ENCODE peak calls at places on chromosomes 7 and 10, in five cellular contexts. K is tibial nerve, J is IMR-90, X is HCT116, S is heart left ventricle. I is an unnamed sample.

GRCh38 chr10:54749623-54750022 is 51.4 kb downstream of the PCDH15 start:
- DNase-seq in J (no peak), S (no peak), K (no peak), X (no peak), I (no peak)

GRCh38 chr10:7432884-7433726 is 22.3 kb upstream of the SFMBT2 start:
- DNase-seq in X (no peak), S (no peak), K (no peak), J (no peak), I (no peak)

GRCh38 chr10:125495386-125495785 is 187.6 kb downstream of the TEX36 start:
- DNase-seq in S (no peak), K (no peak), J (no peak), X (no peak), I (no peak)

GRCh38 chr10:91681361-91682276 is 48.7 kb upstream of the PPP1R3C start:
- DNase-seq in S (no peak), K (no peak), J (no peak), X (no peak), I (no peak)

GRCh38 chr7:148390381-148390780 is 200.2 kb upstream of the C7orf33 start:
- DNase-seq in K (no peak), S (no peak), X (no peak), J (no peak), I (no peak)

GRCh38 chr10:1577945-1578344 is 159.4 kb downstream of the ADARB2 start:
- DNase-seq in J (no peak), S (no peak), K (no peak), X (no peak), I (no peak)

GRCh38 chr7:158252837-158253669 is 334.6 kb downstream of the PTPRN2 start:
- DNase-seq in J (no peak), X (no peak), K (no peak), S (no peak), I (peak; percentile 36)

GRCh38 chr7:108425876-108426275 is 30.4 kb downstream of the NRCAM start:
- DNase-seq in J (no peak), X (no peak), S (no peak), K (no peak), I (no peak)

GRCh38 chr7:96686305-96686704 is 23.3 kb downstream of the SEM1 start:
- DNase-seq in X (no peak), S (no peak), J (no peak), K (no peak), I (no peak)

GRCh38 chr7:96534221-96534620 is 175.4 kb downstream of the SEM1 start:
- DNase-seq in S (no peak), J (no peak), K (no peak), X (no peak), I (no peak)

GRCh38 chr10:126851414-126851813 is 53.8 kb upstream of the DOCK1 start:
- DNase-seq in X (no peak), K (no peak), J (no peak), S (no peak), I (no peak)

DNA sequence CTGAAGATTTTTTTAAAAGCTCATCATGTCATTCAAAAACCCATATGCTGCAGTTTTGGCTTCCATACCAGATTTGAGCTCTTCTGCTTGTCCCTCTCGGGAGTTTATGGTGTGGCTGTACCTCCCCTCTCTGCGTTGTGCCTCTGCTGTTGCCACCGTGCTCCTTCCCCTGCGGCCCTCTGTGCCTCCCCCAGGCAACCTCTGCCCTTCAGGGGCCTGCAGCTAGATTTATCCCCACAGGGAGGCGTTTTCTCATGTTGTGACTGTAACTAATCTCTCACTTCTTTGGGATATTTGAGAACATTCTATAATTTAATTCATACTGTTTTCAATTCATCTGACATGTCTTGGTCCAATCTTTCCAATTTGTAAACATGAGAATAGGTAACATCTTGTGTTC is 52.7 kb downstream of the TASOR2 start:
- DNase-seq in K (no peak), X (no peak), S (no peak), J (no peak), I (no peak)
- TF ChIP-seq CTCF in K (no peak), X (no peak), S (no peak), J (no peak), I (no peak)

DNA sequence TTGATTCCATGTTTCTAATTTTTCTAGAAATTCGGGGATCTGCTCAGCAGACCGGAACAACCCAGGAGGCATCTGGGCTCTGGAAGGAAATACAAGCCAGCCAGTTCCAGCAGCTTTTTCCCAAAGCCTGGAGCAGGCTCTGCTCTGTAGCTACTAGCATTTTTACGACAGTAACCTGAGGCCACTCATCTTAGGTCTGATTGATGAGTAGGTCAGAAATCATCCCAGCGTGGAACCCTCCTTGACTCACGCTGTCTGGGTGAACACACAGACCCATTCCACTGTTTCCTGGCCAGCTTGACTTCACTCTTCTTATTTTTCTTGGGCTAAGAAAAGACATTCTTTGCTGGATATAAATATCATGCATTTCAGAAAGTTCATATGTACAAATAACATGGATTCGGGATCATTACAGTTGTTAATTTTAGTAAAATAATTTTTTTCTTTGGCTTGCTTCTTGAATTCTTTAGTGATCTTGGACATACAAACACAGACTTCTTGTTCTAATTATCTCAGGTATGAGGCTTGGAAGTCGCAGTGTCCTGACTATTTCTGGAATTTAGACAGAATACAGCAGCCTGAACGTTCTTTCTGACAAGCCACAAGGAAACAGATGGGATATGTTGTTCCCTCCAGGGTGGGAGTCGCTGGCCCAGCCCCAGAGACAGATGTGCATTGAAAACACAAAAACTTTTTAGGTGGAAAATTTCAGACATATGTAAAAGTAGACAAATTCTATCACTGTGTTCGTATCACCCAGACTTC is 54.6 kb upstream of the PITRM1 start:
- DNase-seq in K (no peak), J (peak; percentile 79), X (peak; percentile 60), S (no peak), I (no peak)
- H3K4me3 ChIP-seq in K (no peak overlapping the region), J (no peak overlapping the region), X (no peak overlapping the region), S (no peak overlapping the region), I (no peak overlapping the region)

GRCh38 chr10:3141361-3142005 is 31.1 kb downstream of the PITRM1 start:
- DNase-seq in X (no peak), S (no peak), J (peak; percentile 40), K (no peak), I (no peak)
- TF ChIP-seq POLR2A in X (no peak), S (no peak), J (no peak), K (no peak), I (no peak)

GRCh38 chr10:112059220-112059619 is 124.3 kb downstream of the GPAM start:
- DNase-seq in K (no peak), J (no peak), X (no peak), S (no peak), I (no peak)
- TF ChIP-seq CTCF in K (no peak), J (no peak), X (peak; percentile 34), S (no peak), I (no peak)

GRCh38 chr10:62244088-62244487 is 24.6 kb downstream of the RTKN2 start:
- DNase-seq in K (no peak), J (no peak), X (no peak), S (no peak), I (no peak)
- H3K4me3 ChIP-seq in K (no peak overlapping the region), J (peak overlapping the region; percentile 50), X (no peak overlapping the region), S (peak overlapping the region; percentile 31), I (no peak overlapping the region)

DNA sequence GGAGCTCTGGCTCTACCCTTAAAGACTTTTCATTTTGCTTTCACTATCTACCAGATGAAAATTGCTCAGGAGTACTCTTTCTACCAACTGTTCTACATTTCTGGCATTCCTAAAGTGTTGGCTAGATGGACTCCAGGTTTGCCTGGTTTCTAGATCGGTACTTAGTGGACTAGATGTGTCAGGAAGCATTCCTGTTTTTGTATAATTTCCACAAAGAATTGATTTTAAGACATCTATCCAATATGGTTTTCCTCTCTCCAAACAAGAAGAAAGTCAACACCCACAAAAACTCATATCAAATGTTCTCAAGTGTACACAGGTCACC is 157.7 kb downstream of the CHRM2 start:
- DNase-seq in X (no peak), K (no peak), J (no peak), S (no peak), I (no peak)
- TF ChIP-seq POLR2A in X (no peak), K (no peak), J (no peak), S (no peak), I (no peak)

DNA sequence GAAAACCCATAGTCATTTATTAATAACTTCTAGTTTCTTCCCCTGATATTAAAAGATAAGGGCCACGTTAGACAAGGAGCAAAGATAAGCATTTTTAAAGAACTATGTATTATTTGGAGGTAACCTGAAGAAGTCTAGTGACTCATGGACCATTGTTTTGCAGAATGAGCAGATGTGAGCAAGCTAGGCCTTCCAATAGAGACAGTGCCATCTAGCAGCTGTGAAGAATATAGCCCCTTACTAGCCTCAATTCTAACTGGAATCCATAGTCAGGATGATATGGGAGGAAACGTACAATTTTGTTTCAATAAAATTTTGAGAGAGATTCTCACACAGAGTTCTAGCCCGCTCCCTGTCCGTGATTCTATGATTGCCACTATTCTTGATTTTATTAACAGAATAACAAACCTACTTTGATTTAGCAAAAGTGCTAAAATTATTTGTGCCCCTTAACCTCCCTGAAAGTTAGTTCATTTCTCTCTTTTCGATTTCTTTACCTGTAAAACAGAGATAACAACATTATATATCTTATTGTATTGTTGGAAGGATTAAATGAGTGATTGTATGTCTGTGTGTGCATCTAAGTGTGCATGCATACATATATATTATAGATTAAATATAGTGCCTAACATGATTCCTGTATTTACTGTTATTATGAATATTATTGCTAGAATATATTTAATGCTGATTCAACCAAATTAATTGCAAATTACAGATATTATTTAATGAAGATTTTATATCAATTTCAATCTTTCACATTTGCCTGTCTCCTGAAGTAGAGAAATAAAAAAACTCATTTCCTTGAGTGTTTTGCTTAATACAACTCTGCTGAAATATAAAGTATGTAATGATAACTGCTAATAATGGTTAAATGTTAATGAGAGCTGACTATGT is 22.7 kb downstream of the FAM237B start:
- DNase-seq in J (peak; percentile 75), X (peak; percentile 29), K (no peak), S (no peak), I (no peak)
- TF ChIP-seq CTCF in J (peak; percentile 67), X (peak; percentile 67), K (peak; percentile 39), S (peak; percentile 54), I (peak; percentile 62)

DNA sequence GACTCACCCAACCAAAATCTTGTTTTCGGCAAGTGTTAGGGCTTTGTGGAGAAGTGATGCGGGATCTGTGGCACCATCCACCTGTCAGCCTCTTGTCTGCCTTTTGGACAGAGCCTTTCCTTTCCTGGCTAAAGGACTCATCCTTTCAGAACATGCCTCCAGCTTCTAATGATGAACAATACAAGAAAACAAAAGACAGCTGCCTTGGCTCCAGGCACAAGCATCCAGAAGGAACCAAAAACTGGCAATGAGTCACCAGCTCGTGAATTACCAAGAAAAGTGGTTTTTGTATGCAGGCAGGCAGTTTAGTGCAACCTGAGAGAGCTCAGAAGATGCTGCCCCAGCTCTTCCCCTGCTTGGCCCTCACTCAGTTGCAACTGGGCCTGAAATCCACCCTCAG is 84.6 kb upstream of the NAMPT start:
- DNase-seq in K (no peak), S (no peak), X (no peak), J (peak; percentile 72), I (no peak)
- H3K4me3 ChIP-seq in K (no peak overlapping the region), S (no peak overlapping the region), X (no peak overlapping the region), J (no peak overlapping the region), I (no peak overlapping the region)

GRCh38 chr7:84528756-84529479 is 334.3 kb upstream of the SEMA3A start:
- DNase-seq in S (no peak), K (no peak), J (no peak), X (no peak), I (no peak)
- TF ChIP-seq POLR2A in S (no peak), K (no peak), J (no peak), X (no peak), I (no peak)

GRCh38 chr10:131141645-131142445 is 169.7 kb downstream of the TCERG1L start:
- DNase-seq in K (no peak), J (no peak), S (no peak), X (no peak), I (no peak)
- TF ChIP-seq CTCF in K (no peak), J (no peak), S (no peak), X (no peak), I (no peak)